ENCODE peak calls at places on chromosomes 2 and 18, in five cellular contexts. U, Y, G, D and K are unnamed samples.

GRCh38 chr2:70144443-70145167 is 46.2 kb downstream of the C2orf42 start:
- DNase-seq in G (no peak), D (no peak), U (no peak), Y (no peak), K (no peak)

GRCh38 chr2:98280376-98281102 is 65.7 kb upstream of the CNGA3 start:
- DNase-seq in U (no peak), D (no peak), G (peak), Y (no peak), K (no peak)

GRCh38 chr2:204491528-204491927 is 53.7 kb upstream of the PARD3B start:
- DNase-seq in Y (no peak), D (peak), U (peak), G (no peak), K (no peak)

GRCh38 chr2:165401285-165401852 is 68.1 kb upstream of the CSRNP3 start:
- DNase-seq in G (peak), U (peak), D (peak), Y (no peak), K (no peak)

GRCh38 chr2:168194784-168195522 is 52.4 kb downstream of the STK39 start:
- DNase-seq in U (no peak), Y (no peak), D (no peak), G (no peak), K (no peak)

GRCh38 chr2:85585781-85586105 is 1.5 kb downstream of the VAMP5 start:
- DNase-seq in D (no peak), U (no peak), Y (no peak), G (no peak), K (no peak)

GRCh38 chr2:169933124-169933711 is 106.0 kb downstream of the UBR3 start:
- DNase-seq in U (no peak), G (peak), Y (no peak), D (peak), K (no peak)

GRCh38 chr2:219279916-219280516 is 850 bp downstream of the DNAJB2 start:
- DNase-seq in U (no peak), G (peak), D (no peak), Y (no peak), K (no peak)

GRCh38 chr2:141384676-141385075 is 746.1 kb downstream of the LRP1B start:
- DNase-seq in D (peak), Y (no peak), U (no peak), G (peak), K (no peak)

GRCh38 chr2:230669386-230669935 is 43.2 kb upstream of the CAB39 start:
- DNase-seq in Y (no peak), G (no peak), D (no peak), U (no peak), K (no peak)

GRCh38 chr2:242010567-242011513 is 141.3 kb downstream of the RTP5 start:
- DNase-seq in G (no peak), Y (no peak), D (no peak), U (no peak), K (no peak)

GRCh38 chr2:223563462-223563861 is 38.7 kb downstream of the SCG2 start:
- DNase-seq in U (peak), G (no peak), D (peak), Y (no peak), K (no peak)

GRCh38 chr2:232789067-232789466 is 12.7 kb upstream of the KCNJ13 start:
- DNase-seq in U (no peak), D (no peak), G (no peak), Y (no peak), K (no peak)

GRCh38 chr2:37984176-37984575 is 59.1 kb downstream of the RMDN2 start:
- DNase-seq in G (no peak), D (no peak), Y (no peak), U (no peak), K (no peak)

GRCh38 chr2:199716807-199717586 is 134.0 kb downstream of the FTCDNL1 start:
- DNase-seq in Y (no peak), U (no peak), G (no peak), D (peak), K (no peak)

GRCh38 chr2:117961201-117961600 is 52.7 kb downstream of the CCDC93 start:
- DNase-seq in D (no peak), Y (no peak), G (no peak), U (no peak), K (no peak)

GRCh38 chr2:76212305-76212985 is 501.7 kb upstream of the GCFC2 start:
- DNase-seq in U (no peak), D (no peak), Y (no peak), G (no peak), K (no peak)

GRCh38 chr2:182522930-182523541 is 96.2 kb upstream of the PDE1A start:
- DNase-seq in Y (no peak), U (no peak), G (no peak), D (no peak), K (no peak)

GRCh38 chr2:204950695-204951094 is 405.4 kb downstream of the PARD3B start:
- DNase-seq in D (no peak), U (no peak), Y (no peak), G (no peak), K (no peak)

GRCh38 chr2:54482725-54483124 is 26.6 kb downstream of the SPTBN1 start:
- DNase-seq in G (peak), D (peak), Y (no peak), U (no peak), K (no peak)

GRCh38 chr2:57842531-57842930 is 204.1 kb upstream of the VRK2 start:
- DNase-seq in G (no peak), D (peak), U (peak), Y (no peak), K (no peak)

GRCh38 chr18:24544141-24544498 is 83.7 kb downstream of the HRH4 start:
- DNase-seq in Y (no peak), G (peak), D (peak), U (no peak), K (no peak)

GRCh38 chr18:73340135-73340934 is 472.5 kb upstream of the NETO1 start:
- DNase-seq in U (no peak), G (no peak), Y (no peak), D (peak), K (no peak)

GRCh38 chr18:28080876-28081300 is 96.0 kb downstream of the CDH2 start:
- DNase-seq in U (no peak), Y (no peak), D (no peak), G (no peak), K (no peak)

GRCh38 chr18:64119916-64120315 is 29.0 kb downstream of the LINC00305 start:
- DNase-seq in D (no peak), U (no peak), Y (no peak), G (no peak), K (no peak)
- TF ChIP-seq CTCF in D (no peak), U (no peak), Y (no peak), G (peak), K (no peak)

GRCh38 chr2:237421542-237422047 is 7.6 kb upstream of the COL6A3 start:
- DNase-seq in Y (peak), D (peak), G (peak), U (peak), K (peak)
- H3K4me3 ChIP-seq in Y (peak), D (no peak), G (no peak), U (no peak), K (no peak)

DNA sequence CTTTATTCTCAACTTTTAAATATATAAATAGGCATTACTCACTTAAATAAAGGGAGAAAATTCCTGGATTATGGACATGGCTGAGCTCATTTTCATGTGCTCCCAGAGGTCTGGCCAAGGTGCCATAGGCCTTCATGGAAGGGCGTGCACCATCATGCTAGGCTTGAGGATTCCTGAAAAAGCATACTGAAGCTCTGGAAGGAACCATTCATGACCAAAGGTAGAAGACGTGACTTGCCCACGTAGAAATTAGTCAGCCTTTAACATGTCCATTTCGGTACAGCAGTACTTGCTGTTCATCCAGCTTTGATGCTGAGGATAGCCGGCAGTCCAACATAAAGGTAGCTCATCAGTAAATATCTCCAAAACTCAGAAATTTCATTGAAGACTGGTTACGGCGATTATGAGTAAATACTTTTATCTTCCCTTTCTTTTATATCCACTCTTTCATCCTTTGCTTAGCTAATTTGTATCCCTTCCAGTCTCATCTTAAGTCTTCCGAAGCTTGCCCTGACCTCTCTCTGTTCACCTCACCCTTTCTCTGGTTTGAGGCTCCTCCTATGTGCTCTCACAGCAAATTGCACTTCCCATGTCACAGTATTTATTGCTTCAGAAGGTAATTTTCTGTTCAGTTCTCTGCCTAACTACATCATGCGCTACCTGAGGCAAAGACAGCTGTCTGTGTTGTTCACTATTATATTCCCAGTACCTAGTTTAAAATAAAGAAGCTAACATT is 32.3 kb upstream of the ASNSD1 start:
- DNase-seq in U (no peak), G (no peak), D (no peak), Y (no peak), K (no peak)
- TF ChIP-seq CTCF in U (no peak), G (peak), D (no peak), Y (no peak), K (no peak)

GRCh38 chr2:12720752-12721151 is 4.0 kb downstream of the TRIB2 start:
- DNase-seq in U (no peak), D (no peak), G (no peak), Y (no peak), K (no peak)
- H3K4me3 ChIP-seq in U (peak), D (no peak), G (peak), Y (peak), K (no peak)

DNA sequence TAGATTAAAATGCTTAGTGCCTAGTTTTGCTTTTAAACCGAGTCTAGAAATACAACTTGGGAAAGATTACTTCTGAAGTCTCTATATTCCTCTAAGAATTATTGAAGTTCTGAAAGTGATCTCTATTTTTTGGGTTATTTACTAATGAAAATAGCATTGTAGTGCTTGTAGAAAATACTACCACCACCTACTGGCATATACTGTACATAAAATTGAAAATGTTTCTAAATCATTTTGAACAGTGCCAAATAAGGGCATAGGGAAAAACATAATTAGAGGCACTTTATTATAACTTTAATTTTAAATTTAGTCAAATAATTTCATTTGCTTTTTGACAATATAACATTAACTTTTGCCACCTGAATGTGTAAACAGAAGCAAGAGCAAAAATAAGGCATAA is 1399.6 kb upstream of the ZEB2 start:
- DNase-seq in G (no peak), Y (no peak), D (no peak), U (no peak), K (no peak)
- TF ChIP-seq CTCF in G (no peak), Y (no peak), D (peak), U (no peak), K (no peak)

DNA sequence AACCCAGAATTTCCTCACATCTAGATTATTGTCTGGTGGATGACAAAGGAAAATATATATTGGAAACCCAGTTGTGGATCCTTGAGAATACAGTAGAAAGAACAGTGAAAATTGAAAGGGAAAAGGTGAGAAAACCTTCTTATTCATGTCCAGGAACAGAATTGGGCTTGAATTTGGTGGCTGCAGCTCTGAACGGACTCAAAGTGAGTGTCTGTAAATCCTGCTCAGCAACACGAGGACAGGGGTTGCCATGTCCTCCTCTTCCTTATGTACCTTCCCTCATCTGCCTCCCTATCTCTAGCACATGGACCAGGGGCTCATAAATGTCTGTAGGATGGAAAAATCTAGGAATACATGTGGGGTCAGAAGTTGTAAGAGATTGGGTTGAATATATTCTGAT is 152.2 kb downstream of the RPIA start:
- DNase-seq in D (no peak), G (no peak), Y (no peak), U (no peak), K (no peak)
- H3K4me3 ChIP-seq in D (no peak), G (no peak), Y (no peak), U (no peak), K (no peak)

GRCh38 chr2:217481577-217481976 is 521.2 kb downstream of the TNS1 start:
- DNase-seq in Y (no peak), U (no peak), G (no peak), D (no peak), K (no peak)

GRCh38 chr2:217479626-217480025 is 523.2 kb downstream of the TNS1 start:
- DNase-seq in U (no peak), G (no peak), Y (no peak), D (no peak), K (no peak)

GRCh38 chr2:217484046-217484445 is 518.7 kb downstream of the TNS1 start:
- DNase-seq in Y (no peak), G (no peak), D (no peak), U (no peak), K (no peak)

GRCh38 chr2:217478831-217479435 is 523.9 kb downstream of the TNS1 start:
- DNase-seq in Y (no peak), U (no peak), G (no peak), D (no peak), K (no peak)

DNA sequence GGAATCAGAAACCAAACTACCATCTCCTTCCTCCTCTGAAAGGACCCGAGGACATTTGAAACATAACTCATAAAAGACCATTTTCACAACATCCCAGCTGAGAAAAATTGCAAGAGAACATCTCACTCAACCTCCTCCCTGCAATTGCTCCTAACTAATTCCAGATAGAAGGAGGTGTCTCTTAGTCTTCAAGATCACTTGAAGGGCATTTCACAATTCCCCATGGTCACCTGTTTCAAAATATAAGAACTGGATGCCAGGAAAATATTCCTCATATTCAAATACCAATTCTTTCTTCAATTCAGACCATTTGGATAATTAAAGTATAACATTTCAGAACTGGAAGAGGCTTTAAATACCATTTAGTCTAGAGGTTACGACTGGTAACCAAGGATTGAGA is 520.5 kb downstream of the TNS1 start:
- DNase-seq in D (no peak), Y (no peak), G (no peak), U (no peak), K (no peak)
- TF ChIP-seq CTCF in D (no peak), Y (no peak), G (no peak), U (no peak), K (no peak)

DNA sequence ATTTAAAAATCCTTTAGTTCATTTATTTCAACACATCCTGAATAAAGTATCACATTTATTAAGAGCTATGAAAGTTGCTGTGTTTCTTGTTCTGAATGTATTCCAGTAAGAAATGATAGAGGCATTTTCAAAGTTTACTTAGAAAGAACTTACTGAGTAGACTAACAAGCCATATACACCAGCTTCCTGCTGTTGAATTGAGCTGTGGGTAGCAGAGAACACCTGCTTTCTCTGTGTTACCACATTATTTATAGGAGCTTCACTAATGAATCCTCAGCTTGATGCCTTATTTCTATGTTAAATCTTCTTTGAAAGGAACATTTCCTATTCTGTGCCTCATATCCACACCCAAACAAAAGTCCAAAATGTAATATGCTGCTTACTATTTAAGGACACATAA is 115.4 kb downstream of the CCDC141 start:
- DNase-seq in D (no peak), U (no peak), G (no peak), Y (no peak), K (no peak)
- H3K4me3 ChIP-seq in D (no peak), U (no peak), G (no peak), Y (no peak), K (no peak)

DNA sequence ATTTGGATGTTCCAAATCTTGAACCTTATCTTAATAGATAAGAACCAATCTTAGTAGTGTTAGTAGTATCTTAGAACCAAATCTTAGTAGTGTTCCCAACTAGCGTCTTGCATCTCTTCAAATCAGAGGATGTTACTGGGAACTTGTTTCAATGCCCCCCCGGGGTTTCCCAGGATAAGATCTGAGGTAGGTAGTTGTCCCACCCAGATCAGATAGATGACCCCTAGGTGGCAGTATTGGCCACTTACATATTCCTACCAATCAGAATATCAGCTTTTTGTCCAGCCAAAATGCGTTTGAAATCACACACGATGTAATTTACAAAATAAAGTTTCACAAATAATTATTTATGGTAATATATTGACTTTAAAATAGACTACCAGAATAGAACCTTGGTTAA is 314.8 kb downstream of the MBD2 start:
- DNase-seq in G (no peak), D (peak), Y (no peak), U (no peak), K (no peak)
- TF ChIP-seq CTCF in G (no peak), D (peak), Y (no peak), U (peak), K (no peak)